ENCODE peak calls at places on chromosomes 5 and 9, in seven cellular contexts. One of them, this sample, is unnamed. For H3K4me1, the result is how much of the 10 kb centered on the place peaks cover.

GRCh38 chr9:129981180-129981907 is 61.6 kb downstream of the FNBP1 start:
- DNase-seq in stomach: no peak
- DNase-seq in prostate gland: no peak
- DNase-seq in transverse colon: peak
- DNase-seq in ovary: peak
- DNase-seq in heart left ventricle: peak
- DNase-seq in HepG2: peak
- DNase-seq in this sample: no peak

GRCh38 chr9:121299467-121300282 is 31.7 kb downstream of the GSN start:
- DNase-seq in stomach: peak
- DNase-seq in prostate gland: no peak
- DNase-seq in transverse colon: peak
- DNase-seq in ovary: no peak
- DNase-seq in heart left ventricle: peak
- DNase-seq in HepG2: no peak
- DNase-seq in this sample: peak

GRCh38 chr5:231661-232060 is 13.5 kb downstream of the SDHA start:
- DNase-seq in stomach: no peak
- DNase-seq in prostate gland: no peak
- DNase-seq in transverse colon: no peak
- DNase-seq in ovary: no peak
- DNase-seq in heart left ventricle: no peak
- DNase-seq in HepG2: no peak
- DNase-seq in this sample: no peak

GRCh38 chr9:37410969-37411785 is 11.3 kb upstream of the GRHPR start:
- DNase-seq in stomach: no peak
- DNase-seq in prostate gland: no peak
- DNase-seq in transverse colon: no peak
- DNase-seq in ovary: no peak
- DNase-seq in heart left ventricle: no peak
- DNase-seq in HepG2: peak
- DNase-seq in this sample: no peak

GRCh38 chr9:122140368-122141193 is 19.0 kb downstream of the NDUFA8 start:
- DNase-seq in stomach: no peak
- DNase-seq in prostate gland: no peak
- DNase-seq in transverse colon: no peak
- DNase-seq in ovary: no peak
- DNase-seq in heart left ventricle: no peak
- DNase-seq in HepG2: peak
- DNase-seq in this sample: no peak

GRCh38 chr9:86732514-86732913 is 214.8 kb downstream of the GAS1 start:
- DNase-seq in stomach: no peak
- DNase-seq in prostate gland: no peak
- DNase-seq in transverse colon: no peak
- DNase-seq in ovary: no peak
- DNase-seq in heart left ventricle: peak
- DNase-seq in HepG2: no peak
- DNase-seq in this sample: peak

GRCh38 chr5:69231851-69232250 is 2.8 kb upstream of the CDK7 start:
- DNase-seq in stomach: no peak
- DNase-seq in prostate gland: no peak
- DNase-seq in transverse colon: no peak
- DNase-seq in ovary: no peak
- DNase-seq in heart left ventricle: no peak
- DNase-seq in HepG2: no peak
- DNase-seq in this sample: no peak

GRCh38 chr5:32076699-32077695 is 97.1 kb downstream of the GOLPH3 start:
- DNase-seq in stomach: peak
- DNase-seq in prostate gland: peak
- DNase-seq in transverse colon: peak
- DNase-seq in ovary: no peak
- DNase-seq in heart left ventricle: peak
- DNase-seq in HepG2: peak
- DNase-seq in this sample: peak

GRCh38 chr9:111668026-111668573 is 6.7 kb downstream of the GNG10 start:
- DNase-seq in stomach: no peak
- DNase-seq in prostate gland: no peak
- DNase-seq in transverse colon: no peak
- DNase-seq in ovary: no peak
- DNase-seq in heart left ventricle: no peak
- DNase-seq in HepG2: no peak
- DNase-seq in this sample: no peak

GRCh38 chr5:9046756-9047481 is 499.0 kb downstream of the SEMA5A start:
- DNase-seq in stomach: no peak
- DNase-seq in prostate gland: no peak
- DNase-seq in transverse colon: no peak
- DNase-seq in ovary: no peak
- DNase-seq in heart left ventricle: peak
- DNase-seq in HepG2: no peak
- DNase-seq in this sample: no peak

GRCh38 chr5:143436871-143437270 is 33.4 kb upstream of the NR3C1 start:
- DNase-seq in stomach: no peak
- DNase-seq in prostate gland: no peak
- DNase-seq in transverse colon: no peak
- DNase-seq in ovary: no peak
- DNase-seq in heart left ventricle: no peak
- DNase-seq in HepG2: no peak
- DNase-seq in this sample: no peak

GRCh38 chr5:119470851-119471451 is 18.7 kb downstream of the HSD17B4 start:
- DNase-seq in stomach: no peak
- DNase-seq in prostate gland: no peak
- DNase-seq in transverse colon: no peak
- DNase-seq in ovary: no peak
- DNase-seq in heart left ventricle: no peak
- DNase-seq in HepG2: peak
- DNase-seq in this sample: no peak

GRCh38 chr9:109780453-109781033 is 545 bp downstream of the PALM2AKAP2 start:
- DNase-seq in stomach: no peak
- DNase-seq in prostate gland: no peak
- DNase-seq in transverse colon: no peak
- DNase-seq in ovary: no peak
- DNase-seq in heart left ventricle: no peak
- DNase-seq in HepG2: no peak
- DNase-seq in this sample: no peak

GRCh38 chr5:171895076-171895475 is 109.5 kb downstream of the SMIM23 start:
- DNase-seq in stomach: no peak
- DNase-seq in prostate gland: no peak
- DNase-seq in transverse colon: no peak
- DNase-seq in ovary: no peak
- DNase-seq in heart left ventricle: no peak
- DNase-seq in HepG2: no peak
- DNase-seq in this sample: no peak

GRCh38 chr9:27117489-27118135 is 8.6 kb downstream of the TEK start:
- DNase-seq in stomach: peak
- DNase-seq in prostate gland: no peak
- DNase-seq in transverse colon: peak
- DNase-seq in ovary: no peak
- DNase-seq in heart left ventricle: peak
- DNase-seq in HepG2: peak
- DNase-seq in this sample: no peak

GRCh38 chr5:95053253-95053652 is 231.6 kb downstream of the MCTP1 start:
- DNase-seq in stomach: no peak
- DNase-seq in prostate gland: no peak
- DNase-seq in transverse colon: no peak
- DNase-seq in ovary: no peak
- DNase-seq in heart left ventricle: no peak
- DNase-seq in HepG2: no peak
- DNase-seq in this sample: no peak

GRCh38 chr5:36719266-36719665 is 112.9 kb downstream of the SLC1A3 start:
- DNase-seq in stomach: no peak
- DNase-seq in prostate gland: no peak
- DNase-seq in transverse colon: no peak
- DNase-seq in ovary: no peak
- DNase-seq in heart left ventricle: no peak
- DNase-seq in HepG2: no peak
- DNase-seq in this sample: no peak

GRCh38 chr5:40480392-40480791 is 199.3 kb upstream of the PTGER4 start:
- DNase-seq in stomach: no peak
- DNase-seq in prostate gland: no peak
- DNase-seq in transverse colon: no peak
- DNase-seq in ovary: no peak
- DNase-seq in heart left ventricle: no peak
- DNase-seq in HepG2: no peak
- DNase-seq in this sample: no peak

GRCh38 chr5:64331597-64332277 is 166.1 kb downstream of the RNF180 start:
- DNase-seq in stomach: peak
- DNase-seq in prostate gland: peak
- DNase-seq in transverse colon: no peak
- DNase-seq in ovary: no peak
- DNase-seq in heart left ventricle: peak
- DNase-seq in HepG2: no peak
- DNase-seq in this sample: no peak

GRCh38 chr5:179241764-179242370 is 103.4 kb downstream of the ADAMTS2 start:
- DNase-seq in stomach: no peak
- DNase-seq in prostate gland: no peak
- DNase-seq in transverse colon: peak
- DNase-seq in ovary: no peak
- DNase-seq in heart left ventricle: peak
- DNase-seq in HepG2: no peak
- DNase-seq in this sample: no peak

DNA sequence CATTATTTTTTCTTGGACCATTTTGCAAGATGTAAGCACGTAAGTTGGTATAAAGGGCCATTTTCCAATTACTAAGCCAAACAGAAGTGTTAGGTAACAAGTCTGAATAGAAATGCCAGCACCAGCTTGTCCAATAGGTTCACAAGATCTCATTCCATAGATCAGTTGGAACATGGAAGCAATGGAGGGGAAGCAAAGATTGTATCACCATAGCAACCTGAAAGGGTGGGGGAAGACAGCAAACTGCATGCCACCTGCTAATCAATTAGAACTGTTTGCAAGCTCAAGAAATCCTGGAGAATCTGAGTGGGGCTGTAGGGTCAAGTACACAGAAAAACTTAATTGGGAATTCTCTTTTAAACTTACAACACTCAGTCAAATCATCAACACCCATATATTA is 264.9 kb upstream of the EFNA5 start:
- DNase-seq in stomach: no peak
- DNase-seq in prostate gland: no peak
- DNase-seq in transverse colon: no peak
- DNase-seq in ovary: no peak
- DNase-seq in heart left ventricle: no peak
- DNase-seq in HepG2: no peak
- DNase-seq in this sample: no peak
- TF ChIP-seq CTCF in stomach: no peak
- TF ChIP-seq CTCF in prostate gland: no peak
- TF ChIP-seq CTCF in transverse colon: no peak
- TF ChIP-seq CTCF in ovary: no peak
- TF ChIP-seq CTCF in heart left ventricle: no peak
- TF ChIP-seq CTCF in HepG2: no peak
- TF ChIP-seq CTCF in this sample: no peak

DNA sequence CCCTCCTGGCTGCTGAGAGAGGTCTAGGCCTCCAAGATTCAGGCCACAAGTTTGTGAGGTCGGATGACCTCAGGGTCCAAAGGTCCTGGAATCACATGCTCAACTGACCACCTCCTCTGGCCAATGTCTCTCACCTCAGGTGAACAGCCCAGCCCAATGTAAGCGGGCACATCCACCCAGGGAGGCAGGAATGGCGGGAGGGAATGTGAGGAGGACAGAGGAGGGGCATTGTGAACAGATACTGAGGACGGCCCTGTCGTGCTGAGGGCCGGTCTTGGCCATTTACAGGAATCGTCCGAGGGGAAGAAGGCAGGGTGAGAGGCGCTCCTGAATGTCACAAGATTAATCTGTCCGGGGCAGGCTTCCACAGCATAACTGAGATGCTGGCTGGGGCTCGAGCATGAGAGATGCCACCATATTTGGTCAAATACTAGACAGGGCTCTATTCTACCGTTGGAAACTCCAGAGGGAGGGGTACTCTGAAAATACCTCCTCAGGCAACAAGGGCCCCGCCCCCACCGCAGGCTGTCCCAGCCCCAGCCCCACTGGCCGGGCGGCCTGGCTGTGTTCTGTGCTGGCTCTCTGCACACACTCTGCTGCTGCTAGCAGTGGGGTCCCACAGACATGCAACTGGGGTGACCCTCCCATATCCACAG is 1.5 kb upstream of the IL17B start:
- DNase-seq in stomach: no peak
- DNase-seq in prostate gland: no peak
- DNase-seq in transverse colon: peak
- DNase-seq in ovary: peak
- DNase-seq in heart left ventricle: no peak
- DNase-seq in HepG2: peak
- DNase-seq in this sample: no peak
- TF ChIP-seq POLR2A in stomach: no peak
- TF ChIP-seq POLR2A in prostate gland: no peak
- TF ChIP-seq POLR2A in transverse colon: peak
- TF ChIP-seq POLR2A in ovary: no peak
- TF ChIP-seq POLR2A in heart left ventricle: no peak
- TF ChIP-seq POLR2A in HepG2: peak
- TF ChIP-seq POLR2A in this sample: no peak

DNA sequence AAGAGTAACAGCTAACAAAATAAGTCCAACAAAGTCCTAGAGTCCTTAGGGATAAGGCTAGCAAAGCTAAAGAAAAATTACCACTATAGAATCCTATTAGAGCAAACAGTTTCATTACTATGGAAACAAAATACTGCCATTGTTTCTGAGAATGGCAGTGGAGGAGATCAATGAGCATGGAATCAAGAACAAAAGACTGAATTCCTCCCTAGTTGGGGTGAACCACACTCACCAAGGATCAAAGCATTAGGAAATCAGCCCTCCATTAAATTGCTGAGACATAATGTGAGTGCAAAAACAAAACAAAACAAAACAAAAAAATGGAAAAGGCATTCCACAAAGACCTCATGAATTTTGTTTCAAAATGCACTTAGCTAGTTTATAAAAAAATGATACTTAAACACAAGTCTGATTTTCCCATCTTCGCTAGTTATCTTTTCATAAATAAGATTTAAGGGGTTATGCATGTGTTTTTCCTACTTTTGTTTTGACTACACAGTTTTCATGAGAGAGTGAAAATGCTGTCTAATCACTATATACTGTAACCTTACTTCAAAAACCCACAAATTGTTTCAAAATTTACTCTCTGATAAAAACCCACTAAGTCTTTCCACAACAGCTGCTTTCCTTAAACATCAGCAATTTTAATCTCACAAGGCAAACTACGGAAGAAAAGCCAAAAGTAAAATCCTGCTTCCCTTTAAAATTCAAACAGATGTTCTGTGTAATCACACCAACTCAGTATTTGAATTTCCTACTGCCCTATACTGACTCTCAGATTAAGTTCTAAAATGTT is 9.7 kb downstream of the SERINC5 start:
- DNase-seq in stomach: no peak
- DNase-seq in prostate gland: no peak
- DNase-seq in transverse colon: no peak
- DNase-seq in ovary: no peak
- DNase-seq in heart left ventricle: no peak
- DNase-seq in HepG2: peak
- DNase-seq in this sample: no peak
- H3K4me1 ChIP-seq in stomach: half or more
- H3K4me1 ChIP-seq in prostate gland: under half
- H3K4me1 ChIP-seq in transverse colon: under half
- H3K4me1 ChIP-seq in ovary: under half
- H3K4me1 ChIP-seq in heart left ventricle: under half
- H3K4me1 ChIP-seq in HepG2: half or more
- H3K4me1 ChIP-seq in this sample: half or more

GRCh38 chr9:78439866-78440830 is 143.2 kb downstream of the PSAT1 start:
- DNase-seq in stomach: no peak
- DNase-seq in prostate gland: no peak
- DNase-seq in transverse colon: no peak
- DNase-seq in ovary: no peak
- DNase-seq in heart left ventricle: no peak
- DNase-seq in HepG2: no peak
- DNase-seq in this sample: no peak
- TF ChIP-seq CTCF in stomach: no peak
- TF ChIP-seq CTCF in prostate gland: no peak
- TF ChIP-seq CTCF in transverse colon: no peak
- TF ChIP-seq CTCF in ovary: no peak
- TF ChIP-seq CTCF in heart left ventricle: no peak
- TF ChIP-seq CTCF in HepG2: no peak
- TF ChIP-seq CTCF in this sample: no peak

This sample was measured in tibial nerve.